ENCODE peak calls at places on chromosomes 5 and 9, in six cellular contexts. B is fibroblast of pulmonary artery, I is foreskin fibroblast, G is mesothelial cell of epicardium, U is HFFc6, N is AG09319. Y is an unnamed sample.

GRCh38 chr9:93679536-93680444 is 103.4 kb downstream of the PHF2 start:
- DNase-seq in B (no peak), I (no peak), G (peak; percentile 11), U (no peak), N (no peak), Y (no peak)

GRCh38 chr9:100590481-100590880 is 12.6 kb downstream of the CAVIN4 start:
- DNase-seq in B (peak; percentile 26), I (peak; percentile 83), G (no peak), U (peak; percentile 88), N (no peak), Y (no peak)

GRCh38 chr9:36450110-36450732 is 50.2 kb upstream of the RNF38 start:
- DNase-seq in B (peak; percentile 68), I (peak; percentile 75), G (no peak), U (peak; percentile 25), N (no peak), Y (peak; percentile 81)

GRCh38 chr5:60687927-60688720 is 11.8 kb downstream of the DEPDC1B start:
- DNase-seq in B (peak; percentile 70), I (peak; percentile 64), G (no peak), U (peak; percentile 55), N (no peak), Y (peak; percentile 66)

GRCh38 chr5:31273631-31274378 is 80.3 kb downstream of the CDH6 start:
- DNase-seq in B (no peak), I (no peak), G (no peak), U (no peak), N (no peak), Y (no peak)

GRCh38 chr5:159240301-159240870 is 22.7 kb upstream of the UBLCP1 start:
- DNase-seq in B (no peak), I (peak; percentile 44), G (no peak), U (peak; percentile 74), N (no peak), Y (no peak)

GRCh38 chr9:13186091-13186490 is 93.4 kb downstream of the MPDZ start:
- DNase-seq in B (no peak), I (no peak), G (no peak), U (no peak), N (no peak), Y (no peak)

GRCh38 chr5:76000586-76000985 is 82.6 kb upstream of the SV2C start:
- DNase-seq in B (no peak), I (no peak), G (no peak), U (no peak), N (no peak), Y (no peak)

GRCh38 chr5:38438757-38439156 is 117.7 kb downstream of the LIFR start:
- DNase-seq in B (no peak), I (no peak), G (no peak), U (no peak), N (no peak), Y (no peak)

GRCh38 chr5:121218086-121218485 is 633.6 kb upstream of the FTMT start:
- DNase-seq in B (no peak), I (no peak), G (no peak), U (no peak), N (no peak), Y (no peak)

GRCh38 chr5:168268949-168269943 is 22.2 kb upstream of the WWC1 start:
- DNase-seq in B (peak; percentile 86), I (peak; percentile 91), G (peak; percentile 84), U (peak; percentile 73), N (peak; percentile 49), Y (peak; percentile 96)

GRCh38 chr5:79692586-79692985 is 3.0 kb downstream of the CMYA5 start:
- DNase-seq in B (no peak), I (no peak), G (no peak), U (no peak), N (no peak), Y (no peak)

GRCh38 chr5:134581241-134581981 is 51.2 kb downstream of the SAR1B start:
- DNase-seq in B (no peak), I (peak; percentile 37), G (no peak), U (no peak), N (no peak), Y (no peak)

GRCh38 chr5:132103969-132104391 is 30.4 kb downstream of the CSF2 start:
- DNase-seq in B (no peak), I (no peak), G (no peak), U (no peak), N (no peak), Y (no peak)

GRCh38 chr5:34914671-34915138 is 599 bp downstream of the RAD1 start:
- DNase-seq in B (peak; percentile 32), I (peak; percentile 28), G (no peak), U (peak; percentile 17), N (no peak), Y (peak; percentile 46)

GRCh38 chr5:145295236-145295635 is 539.9 kb downstream of the PRELID2 start:
- DNase-seq in B (peak; percentile 1), I (no peak), G (no peak), U (no peak), N (no peak), Y (no peak)

GRCh38 chr9:123225374-123225813 is 43.0 kb downstream of the STRBP start:
- DNase-seq in B (peak; percentile 62), I (peak; percentile 73), G (no peak), U (peak; percentile 72), N (peak; percentile 36), Y (peak; percentile 90)

GRCh38 chr5:15691536-15691935 is 191.6 kb downstream of the FBXL7 start:
- DNase-seq in B (no peak), I (peak; percentile 77), G (no peak), U (no peak), N (no peak), Y (no peak)

GRCh38 chr5:73856972-73857371 is 231.0 kb downstream of the ARHGEF28 start:
- DNase-seq in B (peak; percentile 59), I (no peak), G (no peak), U (no peak), N (no peak), Y (no peak)

GRCh38 chr5:145072880-145073279 is 762.3 kb downstream of the PRELID2 start:
- DNase-seq in B (no peak), I (no peak), G (no peak), U (no peak), N (no peak), Y (no peak)

GRCh38 chr9:110048976-110049698 is 158.8 kb downstream of the C9orf152 start:
- DNase-seq in B (peak; percentile 55), I (peak; percentile 58), G (peak; percentile 23), U (no peak), N (no peak), Y (peak; percentile 31)

GRCh38 chr9:84669293-84670105 is at the start of gene NTRK2:
- DNase-seq in B (peak; percentile 12), I (peak; percentile 66), G (peak; percentile 22), U (no peak), N (no peak), Y (peak; percentile 64)

DNA sequence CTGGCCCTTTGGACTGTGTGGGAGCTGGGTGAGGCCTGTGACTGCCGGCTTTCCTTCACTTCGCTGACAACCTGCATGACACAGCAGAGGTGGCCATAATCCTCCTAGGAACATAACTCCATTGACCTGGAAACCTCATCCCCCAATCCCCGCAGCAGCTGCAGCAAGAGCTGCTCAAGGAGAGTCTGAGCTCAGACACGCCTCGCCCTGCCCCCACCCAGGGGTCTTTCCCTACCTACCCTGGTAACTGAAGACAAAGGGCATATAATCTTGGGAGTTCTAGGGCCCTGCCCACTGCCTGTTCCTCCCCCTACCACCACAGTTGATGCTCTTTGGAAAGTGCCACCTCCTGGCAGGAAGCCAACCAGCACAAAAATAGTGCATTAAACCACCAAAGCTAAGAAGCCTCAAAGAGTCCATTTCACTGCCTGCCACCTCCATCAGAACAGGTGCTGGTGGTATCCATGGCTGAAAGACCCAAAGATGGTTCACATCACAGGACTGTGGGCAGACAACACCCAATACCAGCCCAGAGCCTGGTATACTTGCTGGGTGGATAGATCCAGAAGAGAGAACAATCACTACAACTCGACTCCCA is 18.4 kb downstream of the TRIM36 start:
- DNase-seq in B (no peak), I (no peak), G (no peak), U (no peak), N (no peak), Y (peak; percentile 18)
- TF ChIP-seq CTCF in B (no peak), I (no peak), G (no peak), U (no peak), N (no peak), Y (peak; percentile 39)

DNA sequence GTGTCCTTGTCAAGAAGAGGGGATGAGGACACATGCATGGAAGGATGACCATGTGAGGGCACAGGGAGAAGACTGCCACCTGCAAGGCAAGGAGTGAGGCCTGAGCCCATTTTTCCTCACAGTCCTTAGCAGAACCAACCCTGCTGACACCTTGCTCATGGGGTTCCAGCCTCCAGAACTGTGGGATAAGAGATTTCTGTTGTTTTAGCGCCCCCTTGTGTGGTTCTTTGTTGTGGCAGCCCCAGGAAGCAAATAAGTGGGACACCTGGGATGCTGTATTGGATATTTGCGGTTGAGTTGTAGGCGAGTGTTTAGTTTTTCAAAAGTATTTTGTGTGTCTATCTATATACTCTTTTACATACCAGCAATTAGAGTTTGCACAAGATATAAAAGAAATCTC is 206.4 kb downstream of the NXNL2 start:
- DNase-seq in B (peak; percentile 31), I (no peak), G (no peak), U (no peak), N (no peak), Y (peak; percentile 63)
- TF ChIP-seq CTCF in B (peak; percentile 31), I (peak; percentile 25), G (no peak), U (peak; percentile 65), N (peak; percentile 22), Y (peak; percentile 73)

DNA sequence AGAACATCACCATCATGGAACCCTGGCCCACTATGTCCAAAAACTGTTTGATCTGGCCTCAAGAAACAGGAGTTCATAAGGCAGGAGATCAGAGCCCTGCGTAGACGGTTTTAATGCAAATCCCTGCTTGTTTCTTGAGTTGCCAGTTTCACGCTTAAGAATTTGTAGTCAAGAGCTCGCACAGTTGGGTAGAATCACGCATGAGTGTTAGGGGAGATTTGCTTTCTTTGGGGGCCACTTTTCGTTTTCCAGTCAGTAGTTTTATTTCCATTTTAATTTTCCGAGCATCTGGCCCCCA is 6.7 kb upstream of the C5orf58 start:
- DNase-seq in B (no peak), I (no peak), G (no peak), U (no peak), N (no peak), Y (no peak)
- TF ChIP-seq CTCF in B (no peak), I (no peak), G (peak; percentile 41), U (peak; percentile 56), N (no peak), Y (no peak)

GRCh38 chr5:102540251-102540812 is 41.5 kb upstream of the SLCO6A1 start:
- DNase-seq in B (no peak), I (no peak), G (no peak), U (no peak), N (no peak), Y (no peak)

GRCh38 chr5:102547161-102547560 is 48.4 kb upstream of the SLCO6A1 start:
- DNase-seq in B (no peak), I (no peak), G (no peak), U (no peak), N (no peak), Y (no peak)

GRCh38 chr5:102547659-102548058 is 48.9 kb upstream of the SLCO6A1 start:
- DNase-seq in B (no peak), I (no peak), G (no peak), U (no peak), N (no peak), Y (no peak)

GRCh38 chr5:102542064-102542463 is 43.3 kb upstream of the SLCO6A1 start:
- DNase-seq in B (no peak), I (no peak), G (no peak), U (no peak), N (no peak), Y (no peak)

DNA sequence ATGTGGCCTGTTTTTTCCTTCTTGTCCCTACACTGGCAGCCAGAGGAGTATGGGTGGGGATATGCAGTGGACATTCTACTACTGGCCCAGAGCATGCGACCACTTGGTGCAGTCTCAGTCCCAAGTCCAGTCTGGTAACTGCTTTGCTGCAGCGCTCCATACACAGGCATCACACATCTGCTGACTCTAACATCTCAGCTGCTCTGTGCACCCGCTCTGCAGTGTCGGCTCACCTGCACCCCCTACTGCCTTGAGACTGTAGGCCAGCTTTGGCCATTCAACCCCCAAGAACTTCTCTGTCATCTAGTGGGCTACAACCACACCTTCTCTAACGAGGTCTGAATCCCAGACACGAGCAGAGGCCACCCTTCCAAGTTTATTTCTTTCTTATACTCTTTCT is 46.4 kb upstream of the SLCO6A1 start:
- DNase-seq in B (peak; percentile 10), I (peak; percentile 5), G (no peak), U (no peak), N (no peak), Y (peak; percentile 86)
- TF ChIP-seq CTCF in B (peak; percentile 28), I (peak; percentile 21), G (no peak), U (peak; percentile 24), N (no peak), Y (peak; percentile 87)

Y was measured in GM23338.